ENCODE peak calls at places on chromosomes 6 and 20, in nine cellular contexts. V is HT1080; R is memory B cell; Y is effector memory CD8-positive, alpha-beta T cell; I is activated B cell treated with CpG ODN at 0.5 μM for 24 hours; E is GM13976; K is central memory CD4-positive, alpha-beta T cell; H is iPS-NIHi11; X is right atrium auricular region. M is an unnamed sample.

GRCh38 chr6:83917001-83917400 is 57.5 kb downstream of the CYB5R4 start:
- DNase-seq in V (no peak), R (no peak), Y (no peak), I (no peak), E (no peak), K (no peak), H (no peak), X (no peak), M (no peak)

GRCh38 chr6:15370730-15371129 is 124.9 kb downstream of the JARID2 start:
- DNase-seq in V (no peak), R (no peak), Y (no peak), I (no peak), E (no peak), K (no peak), H (no peak), X (no peak), M (no peak)

GRCh38 chr6:4352731-4353130 is 217.4 kb upstream of the ECI2 start:
- DNase-seq in V (no peak), R (no peak), Y (no peak), I (no peak), E (no peak), K (no peak), H (no peak), X (no peak), M (no peak)

GRCh38 chr6:37985355-37985754 is 165.8 kb downstream of the ZFAND3 start:
- DNase-seq in V (no peak), R (no peak), Y (peak), I (no peak), E (no peak), K (peak), H (no peak), X (no peak), M (no peak)

GRCh38 chr20:58713801-58714339 is 21.3 kb downstream of the NPEPL1 start:
- DNase-seq in V (no peak), R (peak), Y (no peak), I (peak), E (peak), K (no peak), H (no peak), X (peak), M (no peak)

GRCh38 chr6:145063091-145063490 is 672.2 kb downstream of the EPM2A start:
- DNase-seq in V (no peak), R (no peak), Y (no peak), I (no peak), E (no peak), K (no peak), H (no peak), X (no peak), M (no peak)

GRCh38 chr6:43509984-43510826 is at the start of gene LRRC73:
- DNase-seq in V (peak), R (peak), Y (peak), I (peak), E (peak), K (peak), H (peak), X (peak), M (peak)

GRCh38 chr20:19260412-19261090 is 48.1 kb downstream of the SLC24A3 start:
- DNase-seq in V (peak), R (no peak), Y (no peak), I (no peak), E (peak), K (no peak), H (no peak), X (no peak), M (no peak)

GRCh38 chr20:1368448-1369199 is 24.2 kb downstream of the FKBP1A start:
- DNase-seq in V (peak), R (no peak), Y (no peak), I (no peak), E (no peak), K (no peak), H (no peak), X (no peak), M (no peak)

GRCh38 chr20:4766631-4767030 is 44.9 kb downstream of the PRND start:
- DNase-seq in V (no peak), R (no peak), Y (no peak), I (no peak), E (no peak), K (no peak), H (no peak), X (no peak), M (no peak)

GRCh38 chr6:45966797-45967196 is 48.9 kb downstream of the CLIC5 start:
- DNase-seq in V (no peak), R (no peak), Y (no peak), I (no peak), E (no peak), K (no peak), H (no peak), X (no peak), M (no peak)

GRCh38 chr20:47051936-47052566 is 157.4 kb downstream of the EYA2 start:
- DNase-seq in V (no peak), R (no peak), Y (no peak), I (no peak), E (no peak), K (no peak), H (no peak), X (no peak), M (no peak)

GRCh38 chr6:81838031-81838430 is 85.5 kb upstream of the TENT5A start:
- DNase-seq in V (no peak), R (no peak), Y (no peak), I (no peak), E (no peak), K (no peak), H (no peak), X (no peak), M (no peak)

GRCh38 chr20:6744805-6745204 is 22.7 kb upstream of the BMP2 start:
- DNase-seq in V (no peak), R (no peak), Y (no peak), I (no peak), E (no peak), K (no peak), H (no peak), X (no peak), M (no peak)

GRCh38 chr20:52965819-52966218 is 6.3 kb upstream of the TSHZ2 start:
- DNase-seq in V (no peak), R (no peak), Y (no peak), I (no peak), E (no peak), K (no peak), H (no peak), X (no peak), M (no peak)

GRCh38 chr6:15595461-15596173 is 67.2 kb downstream of the DTNBP1 start:
- DNase-seq in V (no peak), R (no peak), Y (no peak), I (no peak), E (no peak), K (no peak), H (no peak), X (no peak), M (no peak)

GRCh38 chr20:63821824-63822223 is 9.2 kb downstream of the ZBTB46 start:
- DNase-seq in V (no peak), R (no peak), Y (no peak), I (no peak), E (no peak), K (no peak), H (no peak), X (no peak), M (no peak)

GRCh38 chr6:81812416-81812815 is 59.9 kb upstream of the TENT5A start:
- DNase-seq in V (no peak), R (no peak), Y (no peak), I (no peak), E (no peak), K (no peak), H (no peak), X (no peak), M (no peak)

GRCh38 chr6:89951574-89952360 is 57.5 kb downstream of the GJA10 start:
- DNase-seq in V (peak), R (no peak), Y (no peak), I (no peak), E (no peak), K (no peak), H (peak), X (no peak), M (no peak)

GRCh38 chr20:51565741-51566140 is 23.2 kb upstream of the NFATC2 start:
- DNase-seq in V (no peak), R (no peak), Y (no peak), I (no peak), E (no peak), K (no peak), H (no peak), X (no peak), M (no peak)

GRCh38 chr6:151452750-151453427 is 963 bp upstream of the RMND1 start:
- DNase-seq in V (no peak), R (no peak), Y (no peak), I (no peak), E (no peak), K (no peak), H (peak), X (peak), M (no peak)

GRCh38 chr6:145904878-145905277 is 59.3 kb downstream of the SHPRH start:
- DNase-seq in V (no peak), R (no peak), Y (no peak), I (no peak), E (no peak), K (no peak), H (no peak), X (no peak), M (no peak)

GRCh38 chr6:25242567-25242966 is 36.6 kb upstream of the CARMIL1 start:
- DNase-seq in V (no peak), R (no peak), Y (no peak), I (no peak), E (no peak), K (no peak), H (no peak), X (no peak), M (no peak)

GRCh38 chr20:8547035-8547649 is 415.1 kb downstream of the PLCB1 start:
- DNase-seq in V (no peak), R (no peak), Y (no peak), I (no peak), E (no peak), K (no peak), H (no peak), X (no peak), M (no peak)

GRCh38 chr6:97437087-97437486 is 154.1 kb upstream of the MMS22L start:
- DNase-seq in V (peak), R (no peak), Y (no peak), I (no peak), E (peak), K (no peak), H (peak), X (no peak), M (no peak)

GRCh38 chr6:131694832-131695426 is 6.3 kb downstream of the OR2A4 start:
- DNase-seq in V (peak), R (no peak), Y (peak), I (no peak), E (peak), K (no peak), H (peak), X (no peak), M (no peak)

GRCh38 chr20:63498950-63499332 is at the start of gene EEF1A2:
- DNase-seq in V (no peak), R (peak), Y (peak), I (peak), E (no peak), K (peak), H (peak), X (no peak), M (peak)

GRCh38 chr20:35952480-35953410 is 1.6 kb downstream of the SCAND1 start:
- DNase-seq in V (no peak), R (peak), Y (peak), I (no peak), E (no peak), K (no peak), H (no peak), X (no peak), M (no peak)